ENCODE peak calls at places on chromosomes 16 and 17, in four cellular contexts. Y, I, E and U are unnamed samples.

GRCh38 chr17:79843917-79844815 is 4.9 kb upstream of the CBX4 start:
- DNase-seq in Y (peak; percentile 72), I (peak; percentile 86), E (peak; percentile 88), U (no peak)

GRCh38 chr16:87864331-87864989 is 4.8 kb downstream of the SLC7A5 start:
- DNase-seq in E (no peak), I (no peak), Y (no peak), U (no peak)

GRCh38 chr17:33390479-33391027 is 97.5 kb upstream of the ASIC2 start:
- DNase-seq in Y (no peak), E (no peak), I (no peak), U (no peak)

GRCh38 chr17:57279432-57279831 is 23.1 kb downstream of the MSI2 start:
- DNase-seq in Y (no peak), E (no peak), I (no peak), U (no peak)

GRCh38 chr17:7384489-7385081 is 3.7 kb downstream of the TNK1 start:
- DNase-seq in Y (no peak), E (no peak), I (no peak), U (no peak)

GRCh38 chr17:7219434-7219811 is 213 bp downstream of the DLG4 start:
- DNase-seq in Y (no peak), E (no peak), I (no peak), U (no peak)

GRCh38 chr16:1938910-1939309 is 4.1 kb downstream of the MSRB1 start:
- DNase-seq in E (no peak), I (no peak), Y (no peak), U (no peak)

GRCh38 chr16:50326835-50327465 is 41.8 kb downstream of the BRD7 start:
- DNase-seq in E (peak; percentile 68), I (no peak), Y (no peak), U (no peak)

GRCh38 chr16:50306287-50306686 is 39.9 kb downstream of the ADCY7 start:
- DNase-seq in I (no peak), Y (no peak), E (no peak), U (no peak)

GRCh38 chr16:31094424-31095120 is at the start of gene VKORC1:
- DNase-seq in I (peak; percentile 96), Y (peak; percentile 97), E (peak; percentile 98), U (peak; percentile 85)

GRCh38 chr16:48445782-48446533 is 60.7 kb upstream of the SIAH1 start:
- DNase-seq in Y (no peak), I (no peak), E (no peak), U (no peak)

GRCh38 chr17:61200349-61200735 is 199.3 kb upstream of the TBX2 start:
- DNase-seq in E (no peak), Y (no peak), I (no peak), U (no peak)

GRCh38 chr16:73735018-73735417 is 561.6 kb upstream of the PSMD7 start:
- DNase-seq in I (no peak), E (no peak), Y (no peak), U (no peak)

GRCh38 chr17:28599311-28600184 is 723 bp upstream of the SPAG5 start:
- DNase-seq in I (peak; percentile 73), E (no peak), Y (peak; percentile 65), U (peak; percentile 76)

GRCh38 chr17:43755389-43755875 is 3.2 kb downstream of the SOST start:
- DNase-seq in I (no peak), Y (no peak), E (peak; percentile 64), U (no peak)

GRCh38 chr16:19071811-19072777 is 4.7 kb downstream of the COQ7 start:
- DNase-seq in I (no peak), Y (peak; percentile 70), E (peak; percentile 66), U (no peak)

GRCh38 chr17:31593806-31594205 is 202.3 kb downstream of the RAB11FIP4 start:
- DNase-seq in I (no peak), E (no peak), Y (no peak), U (no peak)
- H3K4me1 ChIP-seq in I (peaks cover 12% of the 10 kb centered on the region), E (no peaks in the 10 kb centered on the region), Y (peaks cover 14% of the 10 kb centered on the region), U (peaks cover 29% of the 10 kb centered on the region)

DNA sequence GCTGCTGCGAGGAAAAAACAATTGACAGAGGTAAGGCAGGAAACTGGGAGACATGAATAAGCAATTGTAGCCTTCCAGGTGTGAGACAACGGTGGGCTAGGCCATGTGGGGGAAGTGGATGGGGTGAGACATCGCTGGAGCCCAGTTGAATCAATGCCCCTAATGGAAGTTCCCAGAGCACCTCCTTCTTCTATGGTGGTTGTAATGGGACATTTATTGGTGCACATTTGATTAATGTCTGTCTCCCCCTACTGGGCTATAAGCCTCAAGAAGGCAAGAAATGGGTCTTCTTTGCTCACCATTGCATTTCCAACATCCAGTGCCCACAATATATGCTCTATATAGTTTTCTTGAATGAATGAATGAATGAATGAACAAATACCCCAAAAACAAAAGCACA is 22.7 kb upstream of the CD300E start:
- DNase-seq in E (no peak), Y (no peak), I (no peak), U (no peak)
- TF ChIP-seq CTCF in E (peak; percentile 54), Y (peak; percentile 27), I (no peak), U (no peak)

DNA sequence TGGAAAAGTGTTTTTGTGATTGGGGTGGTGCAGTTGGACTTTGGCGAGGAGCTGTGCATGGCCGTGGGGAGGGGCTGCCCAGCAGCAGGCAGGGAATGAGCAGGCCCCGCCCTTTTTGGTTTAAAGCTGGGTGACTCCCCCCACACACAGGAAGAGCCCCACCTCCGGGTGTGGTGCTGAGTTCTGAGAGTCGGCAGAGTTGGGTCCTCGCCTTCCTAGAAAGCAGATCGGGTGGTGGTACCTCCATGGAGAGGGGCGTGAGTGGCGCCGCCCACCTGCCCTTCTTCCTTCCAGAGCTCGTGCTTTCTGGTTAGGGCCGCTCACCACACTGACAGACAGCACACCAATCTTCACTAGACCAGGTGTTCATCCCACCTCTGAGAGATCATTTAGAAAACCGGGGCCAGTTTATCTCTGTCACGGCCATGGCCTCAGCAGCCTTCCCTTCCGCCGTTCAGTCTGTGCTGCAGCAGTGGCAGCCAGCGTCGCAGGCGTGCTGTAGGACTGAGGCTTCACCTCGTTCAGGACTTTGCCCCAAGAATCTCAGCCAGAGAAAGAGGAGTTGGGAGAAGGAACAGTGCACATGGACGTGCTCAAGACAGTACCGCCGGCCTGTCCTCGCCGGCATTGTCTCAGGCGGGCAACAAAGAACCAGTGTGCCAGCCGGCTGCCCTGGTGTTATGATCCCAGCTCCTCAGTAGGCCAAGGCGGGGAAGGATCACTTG is 144.0 kb upstream of the CHMP6 start:
- DNase-seq in E (no peak), I (peak; percentile 57), Y (no peak), U (no peak)
- H3K4me1 ChIP-seq in E (peaks cover 13% of the 10 kb centered on the region), I (no peaks in the 10 kb centered on the region), Y (no peaks in the 10 kb centered on the region), U (no peaks in the 10 kb centered on the region)

GRCh38 chr16:81502396-81503060 is 57.9 kb downstream of the CMIP start:
- DNase-seq in Y (no peak), I (no peak), E (no peak), U (no peak)
- TF ChIP-seq CTCF in Y (no peak), I (no peak), E (no peak), U (no peak)

GRCh38 chr17:37725601-37726146 is 19.2 kb downstream of the HNF1B start:
- DNase-seq in E (peak; percentile 27), Y (no peak), I (no peak), U (no peak)
- H3K4me1 ChIP-seq in E (peaks cover 37% of the 10 kb centered on the region), Y (peaks cover 4% of the 10 kb centered on the region), I (no peaks in the 10 kb centered on the region), U (no peaks in the 10 kb centered on the region)

GRCh38 chr17:20300399-20301037 is 166.8 kb downstream of the LGALS9B start:
- DNase-seq in E (no peak), Y (no peak), I (no peak), U (no peak)
- TF ChIP-seq CTCF in E (no peak), Y (no peak), I (no peak), U (no peak)

DNA sequence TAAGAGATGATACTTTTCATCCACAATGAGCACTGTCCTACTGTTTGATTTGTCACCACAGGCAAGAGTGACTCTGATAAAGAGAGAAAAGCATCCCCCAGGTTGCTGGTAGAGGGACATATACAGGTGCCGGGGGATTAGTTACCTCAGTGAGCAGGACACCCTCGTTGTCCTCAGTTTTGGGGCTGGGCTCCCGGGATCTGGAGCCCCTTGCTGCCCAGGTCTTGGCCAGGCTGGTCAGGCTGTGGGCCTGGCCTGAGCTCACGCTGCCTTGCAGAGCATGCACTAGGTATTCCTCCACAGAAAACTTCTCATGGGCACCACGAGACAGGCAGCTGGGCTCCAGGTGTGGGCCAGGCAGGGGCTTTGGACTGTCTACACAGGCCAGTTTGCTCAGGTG is 24.4 kb upstream of the SPATA32 start:
- DNase-seq in Y (no peak), E (no peak), I (no peak), U (no peak)
- H3K4me1 ChIP-seq in Y (peaks cover 54% of the 10 kb centered on the region), E (no peaks in the 10 kb centered on the region), I (peaks cover 41% of the 10 kb centered on the region), U (peaks cover 38% of the 10 kb centered on the region)

GRCh38 chr17:73643012-73643845 is 1.0 kb downstream of the SDK2 start:
- DNase-seq in I (no peak), E (peak; percentile 71), Y (no peak), U (no peak)
- TF ChIP-seq CTCF in I (peak; percentile 29), E (peak; percentile 21), Y (no peak), U (peak; percentile 17)

GRCh38 chr16:85614338-85615013 is 1.4 kb downstream of the GSE1 start:
- DNase-seq in Y (no peak), E (peak; percentile 94), I (no peak), U (no peak)

GRCh38 chr16:85613609-85614337 is 651 bp downstream of the GSE1 start:
- DNase-seq in I (peak; percentile 82), E (peak; percentile 93), Y (peak; percentile 78), U (no peak)

GRCh38 chr16:85612191-85612800 is 826 bp upstream of the GSE1 start:
- DNase-seq in Y (peak; percentile 93), I (peak; percentile 83), E (peak; percentile 55), U (peak; percentile 62)

GRCh38 chr16:85611455-85612190 is 1.5 kb upstream of the GSE1 start:
- DNase-seq in Y (peak; percentile 89), E (peak; percentile 84), I (peak; percentile 91), U (peak; percentile 28)

DNA sequence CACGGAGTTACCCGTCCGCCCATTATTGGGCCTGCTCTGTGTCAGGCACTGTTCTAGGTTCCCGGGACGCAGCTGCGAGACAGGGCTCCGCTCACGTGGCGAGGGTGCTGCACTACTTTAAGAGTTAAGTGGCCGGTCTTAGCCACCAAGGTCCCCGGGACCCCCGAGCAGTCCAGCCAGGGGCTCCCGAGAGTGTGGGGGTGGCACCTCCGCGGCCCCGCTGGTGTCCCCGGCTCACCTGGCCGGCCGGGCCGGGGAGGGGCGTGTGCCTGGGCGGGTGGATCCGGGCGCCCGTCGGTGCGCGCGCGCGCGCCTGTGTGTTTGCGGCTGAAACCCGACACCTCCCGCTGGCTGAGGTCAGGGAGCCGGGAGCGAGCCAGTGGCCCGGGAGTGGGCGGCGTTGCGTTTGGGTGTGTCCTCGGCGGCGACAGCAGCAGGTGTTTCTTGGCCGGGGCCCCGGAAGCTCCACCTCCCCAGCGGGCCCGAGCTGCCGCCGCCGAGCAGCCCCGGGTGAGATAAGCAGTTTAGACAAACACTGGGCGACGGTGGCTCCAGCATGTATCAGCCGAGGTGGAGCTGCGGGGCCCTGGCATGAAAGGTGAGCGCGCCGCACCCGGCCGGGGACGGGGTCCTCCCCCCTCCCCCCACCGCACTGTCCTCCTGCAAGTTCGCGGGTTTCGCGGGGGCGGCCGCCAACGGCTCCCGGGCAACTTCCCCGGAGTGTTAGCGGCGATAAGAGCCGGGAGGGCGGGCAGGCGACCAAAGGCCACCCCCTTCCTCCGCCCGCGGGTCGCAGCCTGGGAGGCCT is at the start of gene GSE1:
- DNase-seq in E (peak; percentile 96), Y (peak; percentile 97), I (peak; percentile 94), U (peak; percentile 39)
- H3K4me1 ChIP-seq in E (peaks cover 29% of the 10 kb centered on the region), Y (peaks cover 83% of the 10 kb centered on the region), I (peaks cover 32% of the 10 kb centered on the region), U (peaks cover 13% of the 10 kb centered on the region)